ENCODE peak calls at places on chromosomes 6 and 20, in four cellular contexts. F, S, X and Y are unnamed samples.

GRCh38 chr20:31497838-31498540 is 16.3 kb upstream of the HM13 start:
- DNase-seq in F (no peak), S (peak), X (no peak), Y (no peak)

GRCh38 chr6:138346302-138347195 is 31.2 kb upstream of the SMIM28 start:
- DNase-seq in F (no peak), S (no peak), X (no peak), Y (no peak)

GRCh38 chr6:12324741-12325140 is 34.6 kb downstream of the EDN1 start:
- DNase-seq in F (no peak), S (no peak), X (peak), Y (no peak)

GRCh38 chr20:46255440-46256104 is 52.7 kb downstream of the CDH22 start:
- DNase-seq in F (no peak), S (peak), X (peak), Y (peak)

GRCh38 chr6:18327621-18328548 is 59.3 kb upstream of the RNF144B start:
- DNase-seq in F (no peak), S (peak), X (no peak), Y (no peak)

GRCh38 chr6:87641065-87641692 is 51.2 kb downstream of the ORC3 start:
- DNase-seq in F (no peak), S (no peak), X (peak), Y (no peak)

GRCh38 chr20:19254086-19254821 is 41.8 kb downstream of the SLC24A3 start:
- DNase-seq in F (no peak), S (no peak), X (no peak), Y (no peak)

GRCh38 chr6:121645100-121645745 is 209.8 kb downstream of the GJA1 start:
- DNase-seq in F (no peak), S (no peak), X (no peak), Y (no peak)

GRCh38 chr6:63636516-63636968 is 940 bp downstream of the PHF3 start:
- DNase-seq in F (no peak), S (peak), X (peak), Y (peak)

GRCh38 chr20:48636301-48636700 is 191.5 kb downstream of the PREX1 start:
- DNase-seq in F (no peak), S (no peak), X (no peak), Y (no peak)

GRCh38 chr6:170022827-170023619 is 267.9 kb downstream of the DLL1 start:
- DNase-seq in F (no peak), S (no peak), X (no peak), Y (no peak)

GRCh38 chr6:82823361-82823760 is 242.3 kb downstream of the UBE3D start:
- DNase-seq in F (no peak), S (no peak), X (no peak), Y (no peak)

GRCh38 chr20:7822772-7823171 is 117.5 kb downstream of the HAO1 start:
- DNase-seq in F (no peak), S (no peak), X (no peak), Y (no peak)

GRCh38 chr6:19851273-19852089 is 14.3 kb downstream of the ID4 start:
- DNase-seq in F (no peak), S (no peak), X (peak), Y (peak)

GRCh38 chr20:6162239-6162638 is 39.4 kb upstream of the FERMT1 start:
- DNase-seq in F (no peak), S (no peak), X (no peak), Y (no peak)

GRCh38 chr6:52416629-52417151 is 3.5 kb upstream of the EFHC1 start:
- DNase-seq in F (peak), S (peak), X (peak), Y (peak)

GRCh38 chr6:111427341-111428116 is 55.5 kb downstream of the REV3L start:
- DNase-seq in F (peak), S (no peak), X (peak), Y (no peak)

GRCh38 chr20:20864346-20865096 is 152.1 kb upstream of the RALGAPA2 start:
- DNase-seq in F (no peak), S (no peak), X (peak), Y (peak)

GRCh38 chr20:36465109-36466080 is 75.9 kb upstream of the MYL9 start:
- DNase-seq in F (no peak), S (peak), X (peak), Y (peak)

GRCh38 chr6:149891259-149891658 is 6.7 kb downstream of the RAET1E start:
- DNase-seq in F (no peak), S (peak), X (no peak), Y (no peak)

GRCh38 chr20:24616258-24617079 is 147.0 kb downstream of the SYNDIG1 start:
- DNase-seq in F (no peak), S (no peak), X (no peak), Y (no peak)

GRCh38 chr20:45851501-45851900 is 5.7 kb downstream of the ACOT8 start:
- DNase-seq in F (no peak), S (no peak), X (no peak), Y (no peak)

GRCh38 chr20:37501940-37502339 is 19.1 kb upstream of the NNAT start:
- DNase-seq in F (no peak), S (no peak), X (no peak), Y (no peak)

GRCh38 chr20:6654490-6655247 is 112.8 kb upstream of the BMP2 start:
- DNase-seq in F (no peak), S (no peak), X (no peak), Y (no peak)

GRCh38 chr6:23775127-23775526 is 350.9 kb upstream of the NRSN1 start:
- DNase-seq in F (no peak), S (no peak), X (no peak), Y (no peak)

GRCh38 chr6:142822882-142823578 is 121.9 kb downstream of the HIVEP2 start:
- DNase-seq in F (no peak), S (peak), X (no peak), Y (peak)

GRCh38 chr20:21571841-21572690 is 58.2 kb upstream of the NKX2-2 start:
- DNase-seq in F (no peak), S (peak), X (peak), Y (peak)

GRCh38 chr6:28907394-28907793 is 16.4 kb downstream of the TRIM27 start:
- DNase-seq in F (no peak), S (no peak), X (no peak), Y (no peak)

GRCh38 chr6:145015739-145016558 is 719.4 kb downstream of the EPM2A start:
- DNase-seq in F (peak), S (no peak), X (no peak), Y (no peak)

GRCh38 chr20:62936996-62937352 is 973 bp upstream of the GID8 start:
- DNase-seq in F (no peak), S (no peak), X (peak), Y (no peak)

GRCh38 chr6:85669735-85670194 is 27.1 kb upstream of the SYNCRIP start:
- DNase-seq in F (peak), S (no peak), X (no peak), Y (no peak)

GRCh38 chr6:167350731-167351655 is 26.1 kb downstream of the TTLL2 start:
- DNase-seq in F (peak), S (peak), X (no peak), Y (peak)

GRCh38 chr20:17796096-17796563 is 96.4 kb downstream of the BANF2 start:
- DNase-seq in F (no peak), S (no peak), X (peak), Y (no peak)

GRCh38 chr6:49300443-49300842 is 162.6 kb downstream of the MMUT start:
- DNase-seq in F (no peak), S (no peak), X (no peak), Y (no peak)

GRCh38 chr6:142693446-142693845 is 251.5 kb downstream of the HIVEP2 start:
- DNase-seq in F (no peak), S (no peak), X (no peak), Y (no peak)

GRCh38 chr20:58403272-58403671 is 14.2 kb downstream of the VAPB start:
- DNase-seq in F (no peak), S (no peak), X (no peak), Y (no peak)

DNA sequence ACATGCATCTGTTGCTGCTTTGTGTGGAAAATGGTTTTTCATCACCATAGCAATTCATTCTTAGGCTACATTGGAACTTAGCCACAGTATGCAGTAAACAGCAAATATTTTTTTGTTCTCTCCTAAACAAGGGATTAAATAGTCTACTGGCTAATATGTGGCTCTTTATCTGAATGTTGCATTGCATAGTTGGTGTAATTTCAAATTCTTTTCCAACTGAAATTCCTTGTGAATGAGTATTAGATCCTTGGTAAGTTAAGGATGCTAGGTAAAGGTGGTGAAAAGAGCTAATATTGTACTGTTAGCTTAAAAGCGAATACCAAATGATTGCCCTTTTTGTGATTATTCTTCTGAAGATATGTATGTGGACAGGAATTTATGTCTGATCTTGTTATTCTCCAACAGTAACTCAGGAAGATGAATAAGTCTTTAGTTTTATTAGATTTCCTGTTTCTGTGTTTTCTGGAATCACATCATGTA is 968 bp downstream of the MLIP start:
- DNase-seq in F (no peak), S (no peak), X (no peak), Y (no peak)
- TF ChIP-seq BHLHE40 in F (no peak), S (no peak), X (no peak), Y (no peak)

GRCh38 chr20:38728237-38728761 is 4.0 kb downstream of the SLC32A1 start:
- DNase-seq in F (no peak), S (no peak), X (no peak), Y (no peak)

GRCh38 chr20:38729767-38730166 is 5.5 kb downstream of the SLC32A1 start:
- DNase-seq in F (no peak), S (no peak), X (no peak), Y (no peak)

GRCh38 chr20:38730167-38730988 is 6.1 kb downstream of the SLC32A1 start:
- DNase-seq in F (no peak), S (no peak), X (no peak), Y (no peak)

GRCh38 chr20:38727602-38728236 is 3.4 kb downstream of the SLC32A1 start:
- DNase-seq in F (no peak), S (no peak), X (no peak), Y (no peak)

GRCh38 chr20:38728911-38729642 is 4.8 kb downstream of the SLC32A1 start:
- DNase-seq in F (no peak), S (no peak), X (no peak), Y (no peak)
- TF ChIP-seq FOXK2 in F (no peak), S (no peak), X (no peak), Y (no peak)

GRCh38 chr6:17178754-17179153 is 76.9 kb downstream of the STMND1 start:
- DNase-seq in F (no peak), S (no peak), X (no peak), Y (no peak)
- TF ChIP-seq BHLHE40 in F (no peak), S (no peak), X (no peak), Y (no peak)

GRCh38 chr6:164347455-164347854 is 932.9 kb downstream of the QKI start:
- DNase-seq in F (no peak), S (peak), X (no peak), Y (no peak)

GRCh38 chr6:164345340-164345739 is 930.8 kb downstream of the QKI start:
- DNase-seq in F (no peak), S (no peak), X (no peak), Y (no peak)

GRCh38 chr6:164344801-164345291 is 930.3 kb downstream of the QKI start:
- DNase-seq in F (no peak), S (no peak), X (no peak), Y (no peak)

GRCh38 chr6:164346631-164347030 is 932.1 kb downstream of the QKI start:
- DNase-seq in F (no peak), S (peak), X (no peak), Y (no peak)

DNA sequence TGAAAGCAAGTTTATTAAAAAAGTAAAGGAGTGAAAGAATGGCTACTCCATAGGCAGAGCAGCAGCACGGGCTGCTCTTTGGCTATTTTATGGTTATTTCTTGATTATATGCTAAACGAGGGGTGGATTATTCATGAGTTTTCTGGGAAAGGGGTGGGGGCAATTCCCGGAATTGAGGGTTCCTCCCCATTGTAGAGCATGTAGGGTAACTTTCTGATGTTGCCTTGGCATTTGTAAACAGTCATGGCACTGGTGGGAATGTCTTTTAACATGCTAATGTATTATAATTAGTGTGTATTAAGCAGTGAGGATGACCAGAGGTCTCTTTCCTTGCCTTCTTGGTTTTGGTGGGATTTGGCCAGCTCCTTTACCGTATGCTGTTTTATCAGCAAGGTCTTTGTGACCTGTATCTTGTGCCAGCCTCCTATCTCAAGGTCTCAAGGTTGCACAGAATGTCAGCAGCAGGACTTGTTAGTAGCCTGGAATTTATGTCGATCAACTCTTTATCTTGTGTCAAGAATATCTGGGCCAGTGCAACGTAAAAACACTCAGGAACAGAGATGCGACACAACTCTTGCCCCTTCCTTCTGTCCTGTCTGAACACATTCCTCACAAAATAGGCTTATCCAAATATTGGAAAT is 931.5 kb downstream of the QKI start:
- DNase-seq in F (no peak), S (no peak), X (no peak), Y (no peak)
- TF ChIP-seq FOXK2 in F (no peak), S (no peak), X (no peak), Y (no peak)

GRCh38 chr20:1838479-1839279 is 56.5 kb upstream of the SIRPA start:
- DNase-seq in F (no peak), S (no peak), X (no peak), Y (no peak)
- TF ChIP-seq BHLHE40 in F (no peak), S (no peak), X (no peak), Y (no peak)